ENCODE peak calls at places on chromosomes 16 and 17, in eight cellular contexts. B is IMR-90, D is A549, X is transverse colon, Z is sigmoid colon, L is tibial nerve, H is body of pancreas, I is uterus. P is an unnamed sample. For H3K4me1, the result is how much of the 10 kb centered on the place peaks cover.

GRCh38 chr17:17050346-17051345 is 8.4 kb downstream of the MPRIP start:
- DNase-seq in D (no peak), X (no peak), L (no peak), H (peak), B (no peak), I (no peak), Z (peak), P (peak)

GRCh38 chr17:5499790-5500189 is 13.4 kb downstream of the MIS12 start:
- DNase-seq in Z (no peak), D (no peak), H (no peak), L (no peak), B (no peak), I (no peak), X (no peak), P (no peak)

GRCh38 chr16:53517851-53518250 is 14.8 kb upstream of the AKTIP start:
- DNase-seq in D (no peak), Z (no peak), B (no peak), L (no peak), I (no peak), H (no peak), X (no peak), P (no peak)

GRCh38 chr17:57895382-57896060 is 45.7 kb upstream of the MRPS23 start:
- DNase-seq in L (no peak), X (no peak), I (peak), B (no peak), H (peak), Z (peak), D (peak), P (no peak)

GRCh38 chr16:85428899-85429775 is 184.0 kb upstream of the GSE1 start:
- DNase-seq in D (no peak), B (no peak), X (no peak), H (peak), Z (peak), L (no peak), I (peak), P (no peak)

GRCh38 chr17:77864234-77865108 is 94.0 kb upstream of the TNRC6C start:
- DNase-seq in Z (no peak), X (no peak), H (no peak), B (no peak), I (no peak), L (no peak), D (no peak), P (no peak)

GRCh38 chr17:82058855-82059249 is 6.8 kb downstream of the DUS1L start:
- DNase-seq in I (no peak), H (no peak), L (no peak), X (no peak), D (no peak), Z (no peak), B (no peak), P (no peak)

GRCh38 chr17:59513934-59514841 is 51.2 kb upstream of the DHX40 start:
- DNase-seq in Z (peak), H (peak), D (peak), L (peak), I (peak), B (peak), X (peak), P (peak)

GRCh38 chr17:60305141-60305540 is 86.8 kb downstream of the USP32 start:
- DNase-seq in I (no peak), D (peak), B (no peak), X (no peak), Z (no peak), H (no peak), L (no peak), P (no peak)

GRCh38 chr16:7399296-7399695 is 66.7 kb downstream of the RBFOX1 start:
- DNase-seq in B (no peak), Z (no peak), H (no peak), I (no peak), X (no peak), D (no peak), L (no peak), P (no peak)

GRCh38 chr17:16486373-16487250 is 5.4 kb downstream of the LRRC75A start:
- DNase-seq in H (peak), I (peak), D (peak), B (peak), L (peak), Z (peak), X (peak), P (peak)

GRCh38 chr16:81088836-81089235 is 7.4 kb downstream of the GCSH start:
- DNase-seq in I (no peak), L (no peak), Z (no peak), B (no peak), X (no peak), D (no peak), H (no peak), P (no peak)

GRCh38 chr17:74071280-74071679 is 132.2 kb upstream of the RPL38 start:
- DNase-seq in B (no peak), D (no peak), H (no peak), Z (no peak), X (no peak), I (no peak), L (no peak), P (no peak)

GRCh38 chr17:61284174-61284573 is 115.5 kb upstream of the TBX2 start:
- DNase-seq in Z (no peak), D (no peak), L (no peak), X (no peak), B (peak), I (no peak), H (no peak), P (no peak)

GRCh38 chr17:21213491-21214014 is 408 bp downstream of the TMEM11 start:
- DNase-seq in L (no peak), X (peak), H (peak), D (no peak), I (no peak), B (no peak), Z (peak), P (no peak)

GRCh38 chr17:50703162-50703561 is 4.6 kb downstream of the ANKRD40 start:
- DNase-seq in H (no peak), I (no peak), D (no peak), X (no peak), L (no peak), B (no peak), Z (no peak), P (no peak)

GRCh38 chr16:68396481-68396880 is 51.8 kb downstream of the SMPD3 start:
- DNase-seq in X (peak), B (peak), D (peak), I (no peak), H (peak), Z (no peak), L (no peak), P (no peak)

GRCh38 chr16:29012913-29013641 is 28.2 kb downstream of the LAT start:
- DNase-seq in X (no peak), L (no peak), H (no peak), B (peak), D (no peak), Z (no peak), I (no peak), P (no peak)

GRCh38 chr16:85386467-85387170 is 226.5 kb upstream of the GSE1 start:
- DNase-seq in X (no peak), H (no peak), L (peak), D (no peak), Z (peak), B (no peak), I (no peak), P (no peak)

GRCh38 chr16:83845263-83845662 is 37.5 kb downstream of the HSBP1 start:
- DNase-seq in D (no peak), Z (peak), L (no peak), H (no peak), B (no peak), X (no peak), I (no peak), P (no peak)

GRCh38 chr17:67365762-67366192 is 600 bp downstream of the PSMD12 start:
- DNase-seq in B (peak), D (peak), X (no peak), L (no peak), H (no peak), I (no peak), Z (no peak), P (no peak)

GRCh38 chr16:47888142-47888541 is 267.7 kb downstream of the ABCC12 start:
- DNase-seq in L (no peak), D (peak), I (no peak), Z (no peak), B (peak), X (no peak), H (no peak), P (no peak)

GRCh38 chr16:80804451-80805383 is at the start of gene CDYL2:
- DNase-seq in Z (no peak), D (no peak), B (peak), I (no peak), X (peak), L (no peak), H (peak), P (no peak)

GRCh38 chr16:75257886-75258806 is 6.7 kb upstream of the BCAR1 start:
- DNase-seq in B (no peak), Z (peak), L (no peak), X (no peak), H (no peak), I (peak), D (no peak), P (no peak)

GRCh38 chr17:16352838-16353701 is at the start of gene CENPV:
- DNase-seq in D (peak), X (peak), I (peak), L (no peak), Z (peak), H (peak), B (peak), P (peak)

GRCh38 chr17:47621293-47622178 is 28.2 kb upstream of the KPNB1 start:
- DNase-seq in Z (peak), L (no peak), D (peak), H (no peak), I (peak), X (no peak), B (peak), P (peak)

GRCh38 chr16:69494993-69495392 is 70.6 kb downstream of the CYB5B start:
- DNase-seq in I (no peak), L (no peak), B (no peak), Z (no peak), D (peak), X (peak), H (peak), P (no peak)

GRCh38 chr16:66036775-66037715 is 329.4 kb upstream of the CDH5 start:
- DNase-seq in B (no peak), X (no peak), Z (no peak), I (no peak), L (peak), D (no peak), H (no peak), P (peak)

GRCh38 chr17:73564856-73565255 is 79.4 kb downstream of the SDK2 start:
- DNase-seq in Z (no peak), B (no peak), H (no peak), L (no peak), X (peak), I (no peak), D (no peak), P (no peak)

GRCh38 chr17:41653421-41654133 is 29.2 kb upstream of the KRT17 start:
- DNase-seq in D (no peak), X (no peak), L (no peak), B (no peak), I (no peak), H (no peak), Z (no peak), P (no peak)

GRCh38 chr17:30093463-30094147 is 23.0 kb upstream of the NSRP1 start:
- DNase-seq in Z (no peak), D (peak), I (no peak), B (peak), H (peak), L (no peak), X (peak), P (no peak)

GRCh38 chr17:17696075-17696474 is 14.8 kb downstream of the RAI1 start:
- DNase-seq in X (no peak), D (no peak), H (no peak), B (no peak), L (no peak), I (no peak), Z (no peak), P (no peak)

GRCh38 chr17:79093270-79093669 is 18.6 kb downstream of the ENGASE start:
- DNase-seq in X (no peak), Z (no peak), I (no peak), B (no peak), D (no peak), L (no peak), H (no peak), P (no peak)

GRCh38 chr17:75626496-75627038 is 6.7 kb upstream of the SMIM5 start:
- DNase-seq in L (no peak), I (no peak), Z (no peak), H (no peak), B (no peak), X (no peak), D (no peak), P (no peak)

GRCh38 chr16:65117701-65118448 is 4.0 kb downstream of the CDH11 start:
- DNase-seq in I (peak), X (peak), Z (peak), B (peak), H (peak), D (peak), L (peak), P (peak)

GRCh38 chr17:77957215-77957868 is 1.2 kb upstream of the TNRC6C start:
- DNase-seq in H (no peak), D (peak), I (no peak), Z (no peak), L (no peak), B (peak), X (no peak), P (no peak)

GRCh38 chr16:11255737-11256656 is at the start of gene SOCS1:
- DNase-seq in I (peak), L (peak), X (peak), D (peak), B (peak), Z (peak), H (peak), P (peak)

GRCh38 chr16:11256657-11257130 is 690 bp upstream of the SOCS1 start:
- DNase-seq in Z (peak), D (peak), X (peak), H (peak), I (no peak), B (peak), L (peak), P (peak)

GRCh38 chr16:11253009-11253994 is 2.7 kb downstream of the SOCS1 start:
- DNase-seq in D (no peak), I (no peak), X (no peak), H (no peak), Z (no peak), B (peak), L (no peak), P (no peak)

GRCh38 chr16:11253995-11254912 is 1.8 kb downstream of the SOCS1 start:
- DNase-seq in I (no peak), X (no peak), B (peak), L (no peak), Z (no peak), D (no peak), H (no peak), P (no peak)

DNA sequence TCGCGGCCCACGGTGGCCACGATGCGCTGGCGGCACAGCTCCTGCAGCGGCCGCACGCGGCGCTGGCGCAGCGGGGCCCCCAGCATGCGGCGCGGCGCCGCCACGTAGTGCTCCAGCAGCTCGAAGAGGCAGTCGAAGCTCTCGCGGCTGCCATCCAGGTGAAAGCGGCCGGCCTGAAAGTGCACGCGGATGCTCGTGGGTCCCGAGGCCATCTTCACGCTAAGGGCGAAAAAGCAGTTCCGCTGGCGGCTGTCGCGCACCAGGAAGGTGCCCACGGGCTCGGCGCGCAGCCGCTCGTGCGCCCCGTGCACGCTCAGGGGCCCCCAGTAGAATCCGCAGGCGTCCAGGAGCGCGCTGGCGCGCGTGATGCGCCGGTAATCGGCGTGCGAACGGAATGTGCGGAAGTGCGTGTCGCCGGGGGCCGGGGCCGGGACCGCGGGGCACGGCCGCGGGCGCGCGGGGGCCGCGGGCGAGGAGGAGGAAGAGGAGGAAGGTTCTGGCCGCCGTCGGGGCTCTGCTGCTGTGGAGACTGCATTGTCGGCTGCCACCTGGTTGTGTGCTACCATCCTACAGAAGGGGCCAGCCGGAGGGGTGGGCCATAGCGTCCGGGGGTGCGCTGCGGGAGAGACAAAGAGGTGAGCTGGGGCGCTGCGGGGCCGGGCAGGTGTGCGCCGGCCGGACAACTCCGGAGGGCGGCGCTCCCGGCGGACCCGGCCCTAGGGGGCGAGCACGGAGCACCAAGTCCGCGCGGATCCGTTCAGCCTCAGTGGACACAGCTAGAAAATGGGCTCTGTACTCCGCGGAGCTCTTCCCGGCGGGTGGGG is 879 bp downstream of the SOCS1 start:
- DNase-seq in L (no peak), D (peak), Z (peak), X (peak), H (peak), B (peak), I (peak), P (no peak)
- H3K4me1 ChIP-seq in L (under half), D (under half), Z (under half), X (under half), H (under half), B (under half), I (under half), P (under half)

GRCh38 chr17:33294994-33295393 is 1.9 kb upstream of the ASIC2 start:
- DNase-seq in D (no peak), I (no peak), L (no peak), H (no peak), Z (no peak), X (no peak), B (no peak), P (no peak)
- H3K4me3 ChIP-seq in D (no peak), I (no peak), L (no peak), H (no peak), Z (no peak), X (no peak), B (no peak), P (no peak)

GRCh38 chr16:22374311-22375116 is at the start of gene CDR2:
- DNase-seq in I (peak), Z (peak), H (peak), L (peak), X (peak), B (peak), D (peak), P (peak)
- TF ChIP-seq POLR2A in I (peak), Z (peak), H (peak), L (peak), X (peak), B (peak), D (peak), P (peak)

GRCh38 chr16:89442990-89443726 is 47.2 kb downstream of the ANKRD11 start:
- DNase-seq in X (peak), L (no peak), Z (peak), B (peak), H (peak), I (peak), D (peak), P (peak)
- H3K4me1 ChIP-seq in X (half or more), L (half or more), Z (half or more), B (half or more), H (half or more), I (under half), D (half or more), P (half or more)

GRCh38 chr16:2206780-2207433 is 1.7 kb downstream of the MLST8 start:
- DNase-seq in L (no peak), H (no peak), Z (no peak), I (no peak), B (no peak), X (no peak), D (no peak), P (no peak)
- H3K4me3 ChIP-seq in L (no peak), H (no peak), Z (no peak), I (no peak), B (no peak), X (no peak), D (peak), P (no peak)

P was measured in gastrocnemius medialis.